ENCODE peak calls at places on chromosomes 4 and X, in five cellular contexts. L is fibroblast of lung; N is CD4-positive, alpha-beta memory T cell; C is aorta; F is hepatocyte. Q is an unnamed sample.

GRCh38 chr4:104044369-104044768 is 324.6 kb upstream of the TACR3 start:
- DNase-seq in L (no peak), N (no peak), C (no peak), F (no peak), Q (no peak)

GRCh38 chr4:119659576-119659975 is 31.0 kb upstream of the PDE5A start:
- DNase-seq in C (no peak), L (peak; percentile 91), N (no peak), F (peak; percentile 19), Q (no peak)

GRCh38 chrX:13533726-13534125 is 35.7 kb upstream of the EGFL6 start:
- DNase-seq in F (no peak), L (peak; percentile 26), N (no peak), C (no peak), Q (no peak)

GRCh38 chr4:42411803-42412202 is 14.5 kb downstream of the SHISA3 start:
- DNase-seq in C (no peak), L (no peak), N (no peak), F (no peak), Q (no peak)

GRCh38 chr4:32519060-32519459 is 1798.9 kb downstream of the PCDH7 start:
- DNase-seq in L (no peak), F (no peak), N (no peak), C (no peak), Q (no peak)

GRCh38 chrX:78321809-78322208 is 5.6 kb downstream of the CYSLTR1 start:
- DNase-seq in F (no peak), L (no peak), N (peak; percentile 66), C (peak; percentile 66), Q (peak; percentile 17)

GRCh38 chr4:139913995-139914394 is 240.0 kb downstream of the MAML3 start:
- DNase-seq in L (peak; percentile 81), C (no peak), N (no peak), F (no peak), Q (no peak)

GRCh38 chrX:130772313-130773140 is 130.5 kb downstream of the ENOX2 start:
- DNase-seq in L (peak; percentile 75), C (no peak), N (no peak), F (no peak), Q (no peak)

GRCh38 chr4:187484186-187484585 is 511.4 kb upstream of the ZFP42 start:
- DNase-seq in L (no peak), F (no peak), C (no peak), N (no peak), Q (no peak)

GRCh38 chr4:117831060-117831683 is 203.1 kb upstream of the NDST3 start:
- DNase-seq in C (no peak), L (no peak), F (no peak), N (no peak), Q (no peak)

GRCh38 chrX:121356850-121357171 is 309.4 kb downstream of the GLUD2 start:
- DNase-seq in N (no peak), C (no peak), L (no peak), F (no peak), Q (no peak)

GRCh38 chr4:165288639-165289428 is 38.6 kb upstream of the MSMO1 start:
- DNase-seq in N (no peak), F (no peak), C (no peak), L (peak; percentile 62), Q (no peak)

GRCh38 chrX:126485371-126485770 is 67.2 kb downstream of the DCAF12L1 start:
- DNase-seq in F (no peak), C (no peak), L (no peak), N (no peak), Q (no peak)

GRCh38 chr4:14716622-14717021 is 285.7 kb upstream of the CPEB2 start:
- DNase-seq in F (peak; percentile 28), N (no peak), L (no peak), C (no peak), Q (no peak)

GRCh38 chr4:77493829-77494551 is 111.6 kb upstream of the CXCL13 start:
- DNase-seq in N (no peak), L (no peak), C (no peak), F (no peak), Q (no peak)

GRCh38 chrX:9285342-9285771 is 179.5 kb upstream of the TBL1X start:
- DNase-seq in F (no peak), C (no peak), L (no peak), N (no peak), Q (no peak)

GRCh38 chr4:79107014-79107413 is 167.8 kb upstream of the PAQR3 start:
- DNase-seq in N (no peak), F (no peak), C (no peak), L (no peak), Q (no peak)

GRCh38 chr4:71187399-71188196 is 151.2 kb upstream of the SLC4A4 start:
- DNase-seq in C (peak; percentile 52), L (peak; percentile 68), F (peak; percentile 37), N (no peak), Q (peak; percentile 16)

GRCh38 chr4:150145950-150146340 is 67.7 kb downstream of the DCLK2 start:
- DNase-seq in N (no peak), L (peak; percentile 66), F (no peak), C (no peak), Q (no peak)

GRCh38 chr4:150722908-150723362 is 141.0 kb downstream of the MAB21L2 start:
- DNase-seq in F (peak; percentile 75), C (peak; percentile 88), L (no peak), N (no peak), Q (peak; percentile 95)

GRCh38 chr4:13917010-13917409 is 289.5 kb upstream of the BOD1L1 start:
- DNase-seq in C (no peak), N (no peak), L (peak; percentile 64), F (no peak), Q (no peak)

GRCh38 chrX:116872931-116873330 is 410.2 kb upstream of the CT83 start:
- DNase-seq in L (no peak), F (no peak), C (no peak), N (no peak), Q (no peak)

GRCh38 chr4:61493470-61493869 is 293.3 kb downstream of the ADGRL3 start:
- DNase-seq in N (no peak), L (no peak), C (no peak), F (no peak), Q (no peak)

GRCh38 chrX:28659269-28659668 is 72.0 kb downstream of the IL1RAPL1 start:
- DNase-seq in C (no peak), N (no peak), L (no peak), F (no peak), Q (peak; percentile 28)

GRCh38 chrX:135477576-135477975 is 42.9 kb upstream of the INTS6L start:
- DNase-seq in N (peak; percentile 44), L (peak; percentile 63), C (no peak), F (peak; percentile 78), Q (peak; percentile 83)

GRCh38 chr4:41433361-41433760 is 104.6 kb upstream of the LIMCH1 start:
- DNase-seq in C (no peak), N (no peak), L (no peak), F (no peak), Q (no peak)

GRCh38 chr4:71333960-71334951 is 4.6 kb upstream of the SLC4A4 start:
- DNase-seq in C (no peak), N (no peak), L (peak; percentile 69), F (no peak), Q (no peak)

GRCh38 chr4:123674752-123675151 is 278.2 kb downstream of the SPRY1 start:
- DNase-seq in N (no peak), L (no peak), F (no peak), C (no peak), Q (no peak)

GRCh38 chr4:149048451-149049143 is 606.4 kb upstream of the NR3C2 start:
- DNase-seq in N (no peak), L (no peak), C (no peak), F (no peak), Q (no peak)

GRCh38 chrX:69237228-69237627 is 72.0 kb upstream of the PJA1 start:
- DNase-seq in N (no peak), F (no peak), L (no peak), C (no peak), Q (no peak)

GRCh38 chr4:163662761-163663160 is 168.3 kb downstream of the TMA16 start:
- DNase-seq in C (no peak), L (no peak), N (no peak), F (no peak), Q (no peak)

GRCh38 chr4:147815741-147816140 is 83.9 kb downstream of the ARHGAP10 start:
- DNase-seq in N (no peak), F (no peak), L (no peak), C (no peak), Q (no peak)

GRCh38 chr4:5165419-5166369 is 114.4 kb downstream of the STK32B start:
- DNase-seq in L (peak; percentile 80), F (peak; percentile 17), C (no peak), N (no peak), Q (no peak)

GRCh38 chr4:53355919-53356521 is 9.8 kb downstream of the SCFD2 start:
- DNase-seq in L (no peak), N (no peak), F (no peak), C (no peak), Q (no peak)

GRCh38 chrX:40402771-40403533 is 177.8 kb upstream of the ATP6AP2 start:
- DNase-seq in L (peak; percentile 58), N (no peak), F (peak; percentile 68), C (peak; percentile 59), Q (peak; percentile 34)

GRCh38 chr4:65791111-65791806 is 121.0 kb upstream of the EPHA5 start:
- DNase-seq in L (peak; percentile 15), C (no peak), F (no peak), N (no peak), Q (no peak)

GRCh38 chr4:53532521-53532920 is 58.8 kb downstream of the LNX1 start:
- DNase-seq in N (no peak), C (no peak), L (peak; percentile 81), F (no peak), Q (no peak)

GRCh38 chr4:16139066-16139945 is 55.5 kb upstream of the PROM1 start:
- DNase-seq in C (no peak), F (no peak), L (no peak), N (no peak), Q (no peak)

GRCh38 chrX:134406230-134406794 is 53.7 kb upstream of the HPRT1 start:
- DNase-seq in C (no peak), F (peak; percentile 14), N (no peak), L (no peak), Q (no peak)
- H3K9me3 ChIP-seq in C (no peaks in the 10 kb centered on the region), F (no peaks in the 10 kb centered on the region), N (no peaks in the 10 kb centered on the region), L (no peaks in the 10 kb centered on the region), Q (no peaks in the 10 kb centered on the region)

GRCh38 chrX:153609917-153610833 is 11.2 kb upstream of the CCNQ start:
- DNase-seq in L (peak; percentile 59), F (peak; percentile 85), C (peak; percentile 83), N (peak; percentile 72), Q (peak; percentile 81)
- H3K27ac ChIP-seq in L (no peak overlapping the region), F (peak overlapping the region; percentile 57), C (no peak overlapping the region), N (no peak overlapping the region), Q (no peak overlapping the region)

GRCh38 chrX:38225093-38225492 is 4.4 kb upstream of the SRPX start:
- DNase-seq in L (peak; percentile 44), C (no peak), N (no peak), F (no peak), Q (no peak)

GRCh38 chrX:38224160-38224559 is 3.5 kb upstream of the SRPX start:
- DNase-seq in C (no peak), N (no peak), L (no peak), F (no peak), Q (no peak)

GRCh38 chrX:38220936-38221386 is 290 bp upstream of the SRPX start:
- DNase-seq in F (no peak), N (no peak), L (peak; percentile 55), C (no peak), Q (no peak)

GRCh38 chrX:38220024-38220935 is at the start of gene SRPX:
- DNase-seq in F (peak; percentile 47), N (no peak), C (peak; percentile 60), L (peak; percentile 56), Q (peak; percentile 26)

GRCh38 chrX:38221391-38221929 is 789 bp upstream of the SRPX start:
- DNase-seq in F (no peak), N (no peak), C (no peak), L (no peak), Q (no peak)
- H3K4me3 ChIP-seq in F (no peak overlapping the region), N (no peak overlapping the region), C (no peak overlapping the region), L (peak overlapping the region; percentile 89), Q (no peak overlapping the region)

GRCh38 chrX:102784550-102784949 is 64.0 kb downstream of the GPRASP3 start:
- DNase-seq in C (no peak), N (no peak), L (no peak), F (no peak), Q (no peak)
- H3K9me3 ChIP-seq in C (no peaks in the 10 kb centered on the region), N (no peaks in the 10 kb centered on the region), L (no peaks in the 10 kb centered on the region), F (no peaks in the 10 kb centered on the region), Q (no peaks in the 10 kb centered on the region)